ENCODE peak calls at places on chromosome 4, in six cellular contexts. One of them, this sample, is unnamed.
A peak's percentile ranks its signal among the peaks of the same experiment; 100 is the strongest.

GRCh38 chr4:127622621-127622922 is 10.2 kb upstream of the INTU start:
- DNase-seq in neural crest cell: no peak
- DNase-seq in activated CD4-positive, CD25-positive, alpha-beta regulatory T cell treated with anti-CD3 and anti-CD28 coated beads, Interleukin-2, amount 50 U/mL, for 72 hours: no peak
- DNase-seq in A172: no peak
- DNase-seq in HFF-Myc: no peak
- DNase-seq in NCI-H2029: peak; percentile 20
- DNase-seq in this sample: peak; percentile 24

GRCh38 chr4:1567519-1567807 is 116.7 kb downstream of the FAM53A start:
- DNase-seq in neural crest cell: no peak
- DNase-seq in activated CD4-positive, CD25-positive, alpha-beta regulatory T cell treated with anti-CD3 and anti-CD28 coated beads, Interleukin-2, amount 50 U/mL, for 72 hours: no peak
- DNase-seq in A172: no peak
- DNase-seq in HFF-Myc: no peak
- DNase-seq in NCI-H2029: no peak
- DNase-seq in this sample: no peak

GRCh38 chr4:133058701-133059100 is 90.4 kb upstream of the PCDH10 start:
- DNase-seq in neural crest cell: no peak
- DNase-seq in activated CD4-positive, CD25-positive, alpha-beta regulatory T cell treated with anti-CD3 and anti-CD28 coated beads, Interleukin-2, amount 50 U/mL, for 72 hours: no peak
- DNase-seq in A172: no peak
- DNase-seq in HFF-Myc: no peak
- DNase-seq in NCI-H2029: no peak
- DNase-seq in this sample: no peak

GRCh38 chr4:87270144-87270543 is 49.7 kb upstream of the KLHL8 start:
- DNase-seq in neural crest cell: peak; percentile 8
- DNase-seq in activated CD4-positive, CD25-positive, alpha-beta regulatory T cell treated with anti-CD3 and anti-CD28 coated beads, Interleukin-2, amount 50 U/mL, for 72 hours: no peak
- DNase-seq in A172: peak; percentile 45
- DNase-seq in HFF-Myc: peak; percentile 3
- DNase-seq in NCI-H2029: peak; percentile 16
- DNase-seq in this sample: peak; percentile 35

GRCh38 chr4:87243426-87244053 is 23.1 kb upstream of the KLHL8 start:
- DNase-seq in neural crest cell: no peak
- DNase-seq in activated CD4-positive, CD25-positive, alpha-beta regulatory T cell treated with anti-CD3 and anti-CD28 coated beads, Interleukin-2, amount 50 U/mL, for 72 hours: no peak
- DNase-seq in A172: no peak
- DNase-seq in HFF-Myc: no peak
- DNase-seq in NCI-H2029: no peak
- DNase-seq in this sample: peak; percentile 5

GRCh38 chr4:1099270-1099669 is 14.1 kb downstream of the RNF212 start:
- DNase-seq in neural crest cell: no peak
- DNase-seq in activated CD4-positive, CD25-positive, alpha-beta regulatory T cell treated with anti-CD3 and anti-CD28 coated beads, Interleukin-2, amount 50 U/mL, for 72 hours: no peak
- DNase-seq in A172: no peak
- DNase-seq in HFF-Myc: no peak
- DNase-seq in NCI-H2029: no peak
- DNase-seq in this sample: no peak

GRCh38 chr4:52750819-52751348 is 341 bp downstream of the ERVMER34-1 start:
- DNase-seq in neural crest cell: peak; percentile 16
- DNase-seq in activated CD4-positive, CD25-positive, alpha-beta regulatory T cell treated with anti-CD3 and anti-CD28 coated beads, Interleukin-2, amount 50 U/mL, for 72 hours: no peak
- DNase-seq in A172: no peak
- DNase-seq in HFF-Myc: no peak
- DNase-seq in NCI-H2029: no peak
- DNase-seq in this sample: no peak

GRCh38 chr4:1991087-1991486 is 17.7 kb downstream of the NELFA start:
- DNase-seq in neural crest cell: no peak
- DNase-seq in activated CD4-positive, CD25-positive, alpha-beta regulatory T cell treated with anti-CD3 and anti-CD28 coated beads, Interleukin-2, amount 50 U/mL, for 72 hours: no peak
- DNase-seq in A172: no peak
- DNase-seq in HFF-Myc: no peak
- DNase-seq in NCI-H2029: no peak
- DNase-seq in this sample: no peak

GRCh38 chr4:41865306-41865980 is 69.8 kb upstream of the TMEM33 start:
- DNase-seq in neural crest cell: no peak
- DNase-seq in activated CD4-positive, CD25-positive, alpha-beta regulatory T cell treated with anti-CD3 and anti-CD28 coated beads, Interleukin-2, amount 50 U/mL, for 72 hours: no peak
- DNase-seq in A172: no peak
- DNase-seq in HFF-Myc: no peak
- DNase-seq in NCI-H2029: no peak
- DNase-seq in this sample: no peak

GRCh38 chr4:53131562-53131925 is 234.3 kb downstream of the SCFD2 start:
- DNase-seq in neural crest cell: no peak
- DNase-seq in activated CD4-positive, CD25-positive, alpha-beta regulatory T cell treated with anti-CD3 and anti-CD28 coated beads, Interleukin-2, amount 50 U/mL, for 72 hours: no peak
- DNase-seq in A172: no peak
- DNase-seq in HFF-Myc: no peak
- DNase-seq in NCI-H2029: no peak
- DNase-seq in this sample: no peak

GRCh38 chr4:52984469-52984868 is 122.4 kb downstream of the RASL11B start:
- DNase-seq in neural crest cell: no peak
- DNase-seq in activated CD4-positive, CD25-positive, alpha-beta regulatory T cell treated with anti-CD3 and anti-CD28 coated beads, Interleukin-2, amount 50 U/mL, for 72 hours: no peak
- DNase-seq in A172: no peak
- DNase-seq in HFF-Myc: no peak
- DNase-seq in NCI-H2029: no peak
- DNase-seq in this sample: no peak

GRCh38 chr4:128782875-128783614 is 26.5 kb upstream of the JADE1 start:
- DNase-seq in neural crest cell: no peak
- DNase-seq in activated CD4-positive, CD25-positive, alpha-beta regulatory T cell treated with anti-CD3 and anti-CD28 coated beads, Interleukin-2, amount 50 U/mL, for 72 hours: no peak
- DNase-seq in A172: peak; percentile 2
- DNase-seq in HFF-Myc: no peak
- DNase-seq in NCI-H2029: no peak
- DNase-seq in this sample: no peak

GRCh38 chr4:71607780-71608673 is 175.9 kb downstream of the GC start:
- DNase-seq in neural crest cell: no peak
- DNase-seq in activated CD4-positive, CD25-positive, alpha-beta regulatory T cell treated with anti-CD3 and anti-CD28 coated beads, Interleukin-2, amount 50 U/mL, for 72 hours: no peak
- DNase-seq in A172: peak; percentile 4
- DNase-seq in HFF-Myc: no peak
- DNase-seq in NCI-H2029: no peak
- DNase-seq in this sample: peak; percentile 84

GRCh38 chr4:385934-386707 is 48.5 kb downstream of the ZNF141 start:
- DNase-seq in neural crest cell: no peak
- DNase-seq in activated CD4-positive, CD25-positive, alpha-beta regulatory T cell treated with anti-CD3 and anti-CD28 coated beads, Interleukin-2, amount 50 U/mL, for 72 hours: no peak
- DNase-seq in A172: no peak
- DNase-seq in HFF-Myc: no peak
- DNase-seq in NCI-H2029: no peak
- DNase-seq in this sample: no peak

GRCh38 chr4:80751200-80751599 is 279.3 kb upstream of the BMP3 start:
- DNase-seq in neural crest cell: no peak
- DNase-seq in activated CD4-positive, CD25-positive, alpha-beta regulatory T cell treated with anti-CD3 and anti-CD28 coated beads, Interleukin-2, amount 50 U/mL, for 72 hours: no peak
- DNase-seq in A172: no peak
- DNase-seq in HFF-Myc: no peak
- DNase-seq in NCI-H2029: no peak
- DNase-seq in this sample: no peak

GRCh38 chr4:144985536-144985935 is 112.5 kb downstream of the ANAPC10 start:
- DNase-seq in neural crest cell: no peak
- DNase-seq in activated CD4-positive, CD25-positive, alpha-beta regulatory T cell treated with anti-CD3 and anti-CD28 coated beads, Interleukin-2, amount 50 U/mL, for 72 hours: no peak
- DNase-seq in A172: no peak
- DNase-seq in HFF-Myc: no peak
- DNase-seq in NCI-H2029: no peak
- DNase-seq in this sample: no peak

GRCh38 chr4:71206763-71207162 is 132.1 kb upstream of the SLC4A4 start:
- DNase-seq in neural crest cell: no peak
- DNase-seq in activated CD4-positive, CD25-positive, alpha-beta regulatory T cell treated with anti-CD3 and anti-CD28 coated beads, Interleukin-2, amount 50 U/mL, for 72 hours: no peak
- DNase-seq in A172: no peak
- DNase-seq in HFF-Myc: no peak
- DNase-seq in NCI-H2029: peak; percentile 18
- DNase-seq in this sample: no peak

GRCh38 chr4:150828159-150828558 is 186.9 kb downstream of the LRBA start:
- DNase-seq in neural crest cell: no peak
- DNase-seq in activated CD4-positive, CD25-positive, alpha-beta regulatory T cell treated with anti-CD3 and anti-CD28 coated beads, Interleukin-2, amount 50 U/mL, for 72 hours: peak; percentile 36
- DNase-seq in A172: no peak
- DNase-seq in HFF-Myc: no peak
- DNase-seq in NCI-H2029: no peak
- DNase-seq in this sample: no peak

GRCh38 chr4:85595796-85596559 is 121.0 kb downstream of the ARHGAP24 start:
- DNase-seq in neural crest cell: no peak
- DNase-seq in activated CD4-positive, CD25-positive, alpha-beta regulatory T cell treated with anti-CD3 and anti-CD28 coated beads, Interleukin-2, amount 50 U/mL, for 72 hours: no peak
- DNase-seq in A172: no peak
- DNase-seq in HFF-Myc: no peak
- DNase-seq in NCI-H2029: no peak
- DNase-seq in this sample: no peak

GRCh38 chr4:182917182-182918043 is at the start of gene DCTD:
- DNase-seq in neural crest cell: peak; percentile 62
- DNase-seq in activated CD4-positive, CD25-positive, alpha-beta regulatory T cell treated with anti-CD3 and anti-CD28 coated beads, Interleukin-2, amount 50 U/mL, for 72 hours: peak; percentile 82
- DNase-seq in A172: peak; percentile 37
- DNase-seq in HFF-Myc: no peak
- DNase-seq in NCI-H2029: peak; percentile 25
- DNase-seq in this sample: peak; percentile 36

GRCh38 chr4:99300934-99301333 is 10.1 kb upstream of the ADH1A start:
- DNase-seq in neural crest cell: no peak
- DNase-seq in activated CD4-positive, CD25-positive, alpha-beta regulatory T cell treated with anti-CD3 and anti-CD28 coated beads, Interleukin-2, amount 50 U/mL, for 72 hours: no peak
- DNase-seq in A172: peak; percentile 25
- DNase-seq in HFF-Myc: peak; percentile 91
- DNase-seq in NCI-H2029: peak; percentile 3
- DNase-seq in this sample: peak; percentile 53

GRCh38 chr4:7101692-7102515 is 34.0 kb upstream of the GRPEL1 start:
- DNase-seq in neural crest cell: peak; percentile 64
- DNase-seq in activated CD4-positive, CD25-positive, alpha-beta regulatory T cell treated with anti-CD3 and anti-CD28 coated beads, Interleukin-2, amount 50 U/mL, for 72 hours: peak; percentile 54
- DNase-seq in A172: peak; percentile 52
- DNase-seq in HFF-Myc: no peak
- DNase-seq in NCI-H2029: peak; percentile 44
- DNase-seq in this sample: peak; percentile 22

GRCh38 chr4:157115613-157116340 is 39.8 kb downstream of the GLRB start:
- DNase-seq in neural crest cell: no peak
- DNase-seq in activated CD4-positive, CD25-positive, alpha-beta regulatory T cell treated with anti-CD3 and anti-CD28 coated beads, Interleukin-2, amount 50 U/mL, for 72 hours: no peak
- DNase-seq in A172: peak; percentile 67
- DNase-seq in HFF-Myc: peak; percentile 33
- DNase-seq in NCI-H2029: no peak
- DNase-seq in this sample: peak; percentile 86

GRCh38 chr4:32169841-32170240 is 1449.7 kb downstream of the PCDH7 start:
- DNase-seq in neural crest cell: no peak
- DNase-seq in activated CD4-positive, CD25-positive, alpha-beta regulatory T cell treated with anti-CD3 and anti-CD28 coated beads, Interleukin-2, amount 50 U/mL, for 72 hours: no peak
- DNase-seq in A172: no peak
- DNase-seq in HFF-Myc: no peak
- DNase-seq in NCI-H2029: no peak
- DNase-seq in this sample: no peak

This sample was measured in kidney glomerular epithelial cell.